ENCODE peak calls at places on chromosomes 3 and 15, in ten cellular contexts. H is activated CD8-positive, alpha-beta memory T cell treated with anti-CD3 and anti-CD28 coated beads for 48 hours; E is Daoy; B is A172; S is KG1; K is HepG2; G is NCI-H2029; P is C1 segment of cervical spinal cord; R is mesendoderm; A is psoas muscle. Z is an unnamed sample.

GRCh38 chr3:69144631-69145244 is 22.3 kb upstream of the LMOD3 start:
- DNase-seq in S (peak), P (no peak), K (no peak), G (peak), H (no peak), E (no peak), A (no peak), B (no peak), R (peak), Z (no peak)

GRCh38 chr3:38980972-38981371 is 70.8 kb downstream of the SCN11A start:
- DNase-seq in P (no peak), B (no peak), E (no peak), K (no peak), R (no peak), G (no peak), S (no peak), H (no peak), A (no peak), Z (no peak)

GRCh38 chr3:142029052-142029642 is 120.2 kb downstream of the TFDP2 start:
- DNase-seq in P (no peak), K (no peak), H (no peak), R (no peak), G (no peak), A (no peak), E (no peak), S (no peak), B (no peak), Z (no peak)

GRCh38 chr3:127688416-127689265 is 15.9 kb downstream of the ABTB1 start:
- DNase-seq in A (peak), P (no peak), B (peak), H (no peak), K (no peak), R (no peak), G (peak), E (peak), S (no peak), Z (no peak)

GRCh38 chr3:33883538-33884203 is 85.2 kb downstream of the PDCD6IP start:
- DNase-seq in S (peak), E (peak), A (no peak), P (no peak), K (peak), H (no peak), R (peak), B (peak), G (peak), Z (no peak)

GRCh38 chr3:46892285-46893145 is 15.0 kb downstream of the PTH1R start:
- DNase-seq in R (peak), H (no peak), A (peak), G (peak), E (peak), K (no peak), P (peak), S (no peak), B (peak), Z (no peak)

GRCh38 chr15:63999177-63999576 is 47.1 kb downstream of the DAPK2 start:
- DNase-seq in H (no peak), B (no peak), E (no peak), A (no peak), P (no peak), K (no peak), S (no peak), R (no peak), G (no peak), Z (no peak)

GRCh38 chr3:75192065-75192658 is 472.0 kb upstream of the FRG2C start:
- DNase-seq in E (peak), P (no peak), B (peak), A (no peak), S (peak), H (peak), R (peak), G (peak), K (peak), Z (no peak)

GRCh38 chr15:50906954-50907865 is 1.3 kb upstream of the AP4E1 start:
- DNase-seq in H (peak), R (no peak), A (no peak), B (peak), K (peak), P (no peak), E (peak), S (peak), G (no peak), Z (no peak)

GRCh38 chr15:72168131-72168825 is 29.3 kb downstream of the GRAMD2A start:
- DNase-seq in R (peak), P (no peak), G (peak), K (no peak), H (no peak), S (peak), B (no peak), E (peak), A (no peak), Z (no peak)

GRCh38 chr15:66156310-66156975 is 97.1 kb downstream of the MEGF11 start:
- DNase-seq in H (no peak), G (no peak), B (no peak), P (no peak), S (no peak), E (no peak), K (no peak), A (no peak), R (no peak), Z (no peak)

GRCh38 chr3:184716652-184717607 is 5.1 kb upstream of the MAGEF1 start:
- DNase-seq in B (no peak), E (peak), K (peak), H (no peak), A (no peak), P (peak), G (no peak), R (peak), S (no peak), Z (peak)

GRCh38 chr15:85597155-85597815 is 197.4 kb downstream of the KLHL25 start:
- DNase-seq in P (no peak), H (no peak), B (no peak), R (no peak), E (no peak), K (no peak), S (no peak), G (no peak), A (no peak), Z (no peak)

GRCh38 chr3:152267319-152267689 is 1.4 kb upstream of the MBNL1 start:
- DNase-seq in B (no peak), P (no peak), K (no peak), R (peak), E (no peak), S (peak), H (no peak), G (no peak), A (no peak), Z (no peak)